ENCODE peak calls at places on chromosomes 12 and 14, in eight cellular contexts. Z is neuronal stem cell; P is hepatocyte; N is effector memory CD4-positive, alpha-beta T cell; R is left ventricle myocardium inferior; D is RWPE2; X is tibial artery; M is aorta. U is an unnamed sample. For H3K27me3, the result is how much of the 10 kb centered on the place peaks cover.

GRCh38 chr12:29157486-29157946 is 8.4 kb downstream of the FAR2 start:
- DNase-seq in Z (no peak), P (no peak), N (no peak), R (no peak), D (no peak), X (no peak), M (no peak), U (no peak)

GRCh38 chr12:96084624-96085023 is 49.2 kb upstream of the LTA4H start:
- DNase-seq in Z (no peak), P (no peak), N (no peak), R (no peak), D (no peak), X (no peak), M (no peak), U (no peak)

GRCh38 chr12:104846056-104846762 is 111.9 kb downstream of the SLC41A2 start:
- DNase-seq in Z (no peak), P (no peak), N (no peak), R (no peak), D (no peak), X (no peak), M (no peak), U (no peak)

GRCh38 chr12:87847147-87847546 is 182.1 kb downstream of the C12orf50 start:
- DNase-seq in Z (no peak), P (no peak), N (no peak), R (no peak), D (no peak), X (no peak), M (no peak), U (no peak)

GRCh38 chr14:58752782-58753181 is 115.0 kb downstream of the DACT1 start:
- DNase-seq in Z (no peak), P (no peak), N (no peak), R (peak), D (no peak), X (peak), M (peak), U (peak)

GRCh38 chr14:22900088-22900799 is 17.2 kb downstream of the REM2 start:
- DNase-seq in Z (peak), P (peak), N (peak), R (no peak), D (no peak), X (no peak), M (no peak), U (no peak)

GRCh38 chr14:85439696-85440328 is 90.1 kb upstream of the FLRT2 start:
- DNase-seq in Z (no peak), P (no peak), N (no peak), R (no peak), D (peak), X (no peak), M (no peak), U (no peak)

GRCh38 chr14:53249059-53249458 is 95.9 kb upstream of the DDHD1 start:
- DNase-seq in Z (no peak), P (no peak), N (no peak), R (no peak), D (no peak), X (no peak), M (no peak), U (no peak)

GRCh38 chr14:88831285-88831684 is 6.8 kb downstream of the TTC8 start:
- DNase-seq in Z (no peak), P (no peak), N (no peak), R (no peak), D (no peak), X (no peak), M (peak), U (no peak)

GRCh38 chr12:90816353-90817089 is 138.5 kb downstream of the CCER1 start:
- DNase-seq in Z (no peak), P (no peak), N (no peak), R (no peak), D (no peak), X (no peak), M (no peak), U (no peak)

GRCh38 chr12:107369679-107370078 is 276.3 kb upstream of the CRY1 start:
- DNase-seq in Z (no peak), P (no peak), N (no peak), R (no peak), D (no peak), X (no peak), M (no peak), U (no peak)

GRCh38 chr14:88225721-88226120 is 97.3 kb downstream of the KCNK10 start:
- DNase-seq in Z (peak), P (no peak), N (no peak), R (no peak), D (no peak), X (no peak), M (no peak), U (no peak)

GRCh38 chr14:26595922-26596721 is 1.7 kb downstream of the NOVA1 start:
- DNase-seq in Z (no peak), P (peak), N (no peak), R (no peak), D (no peak), X (no peak), M (no peak), U (no peak)

GRCh38 chr12:3964404-3964803 is 91.2 kb upstream of the PARP11 start:
- DNase-seq in Z (peak), P (no peak), N (no peak), R (no peak), D (no peak), X (no peak), M (no peak), U (no peak)

DNA sequence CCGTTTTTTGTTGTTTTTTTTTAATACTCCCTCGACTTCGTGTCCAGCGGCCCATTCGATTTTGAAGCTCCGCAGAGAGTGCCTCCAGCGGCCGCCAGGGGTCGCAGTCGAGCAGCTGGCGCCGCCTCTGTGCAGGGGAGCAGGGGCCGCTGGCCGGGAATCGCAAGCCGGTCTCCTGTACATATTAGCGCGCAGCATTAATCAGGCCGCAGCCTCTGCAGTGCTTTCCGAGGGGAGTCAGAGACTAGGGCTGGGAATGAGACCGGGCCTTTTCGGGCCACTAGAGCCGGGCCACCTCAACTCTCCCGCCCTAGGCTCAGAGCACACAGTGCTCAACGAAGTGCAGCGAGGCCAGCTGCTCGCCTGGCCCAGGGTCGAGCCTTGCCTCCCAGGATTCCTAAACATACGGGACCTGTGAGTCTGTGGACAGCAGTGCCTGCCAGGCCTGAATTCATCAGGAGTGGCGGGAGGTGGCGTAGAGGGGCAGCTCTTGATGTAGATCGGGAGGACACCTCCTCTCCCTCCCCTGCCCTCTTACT is 81.8 kb downstream of the EMP1 start:
- DNase-seq in Z (peak), P (peak), N (peak), R (peak), D (no peak), X (peak), M (peak), U (peak)
- H3K27me3 ChIP-seq in Z (under half), P (under half), N (under half), R (half or more), D (under half), X (under half), M (under half), U (under half)

DNA sequence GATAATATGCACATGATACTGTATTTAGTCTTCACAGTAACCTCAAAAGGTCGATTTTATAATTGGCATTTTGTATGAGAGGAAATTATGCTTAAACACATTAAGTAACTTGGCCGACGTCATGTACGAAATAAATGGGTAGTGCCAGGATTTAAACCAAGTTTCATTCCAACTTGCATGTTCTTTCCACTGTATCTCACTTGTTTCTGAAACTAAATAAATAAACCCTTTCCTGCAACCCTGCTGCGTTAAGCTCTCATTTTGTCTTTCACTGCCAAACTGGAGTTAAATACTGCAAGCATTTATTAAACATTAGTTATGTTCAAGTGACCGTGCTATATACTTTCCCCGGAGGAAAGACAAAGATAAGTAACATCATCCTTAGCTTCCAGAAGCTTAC is 293.9 kb upstream of the PRKD1 start:
- DNase-seq in Z (no peak), P (no peak), N (no peak), R (no peak), D (no peak), X (no peak), M (no peak), U (no peak)
- H3K27ac ChIP-seq in Z (no peak), P (no peak), N (no peak), R (no peak), D (no peak), X (peak), M (peak), U (no peak)

DNA sequence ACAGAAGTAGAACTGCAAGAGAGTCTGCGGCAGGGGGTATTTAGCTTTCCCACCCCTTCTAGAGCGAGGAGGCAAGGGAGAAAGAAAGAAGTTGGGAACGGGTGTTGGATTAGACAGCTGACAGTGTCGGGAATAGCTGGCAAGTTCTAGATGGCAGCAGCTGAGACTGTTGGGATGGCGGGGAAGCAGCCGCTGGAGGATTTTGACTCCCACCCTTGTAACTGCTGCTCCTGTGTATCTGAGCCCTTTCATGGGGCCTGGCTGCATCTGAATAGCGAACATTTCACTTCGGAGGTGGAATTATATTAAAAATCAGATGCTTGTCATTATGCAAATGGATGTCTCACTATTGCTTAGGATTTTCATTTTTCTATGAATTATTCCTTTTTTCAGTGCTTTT is 104.6 kb downstream of the AACS start:
- DNase-seq in Z (no peak), P (no peak), N (no peak), R (no peak), D (no peak), X (no peak), M (no peak), U (no peak)
- H3K27me3 ChIP-seq in Z (under half), P (under half), N (under half), R (under half), D (under half), X (under half), M (under half), U (under half)

DNA sequence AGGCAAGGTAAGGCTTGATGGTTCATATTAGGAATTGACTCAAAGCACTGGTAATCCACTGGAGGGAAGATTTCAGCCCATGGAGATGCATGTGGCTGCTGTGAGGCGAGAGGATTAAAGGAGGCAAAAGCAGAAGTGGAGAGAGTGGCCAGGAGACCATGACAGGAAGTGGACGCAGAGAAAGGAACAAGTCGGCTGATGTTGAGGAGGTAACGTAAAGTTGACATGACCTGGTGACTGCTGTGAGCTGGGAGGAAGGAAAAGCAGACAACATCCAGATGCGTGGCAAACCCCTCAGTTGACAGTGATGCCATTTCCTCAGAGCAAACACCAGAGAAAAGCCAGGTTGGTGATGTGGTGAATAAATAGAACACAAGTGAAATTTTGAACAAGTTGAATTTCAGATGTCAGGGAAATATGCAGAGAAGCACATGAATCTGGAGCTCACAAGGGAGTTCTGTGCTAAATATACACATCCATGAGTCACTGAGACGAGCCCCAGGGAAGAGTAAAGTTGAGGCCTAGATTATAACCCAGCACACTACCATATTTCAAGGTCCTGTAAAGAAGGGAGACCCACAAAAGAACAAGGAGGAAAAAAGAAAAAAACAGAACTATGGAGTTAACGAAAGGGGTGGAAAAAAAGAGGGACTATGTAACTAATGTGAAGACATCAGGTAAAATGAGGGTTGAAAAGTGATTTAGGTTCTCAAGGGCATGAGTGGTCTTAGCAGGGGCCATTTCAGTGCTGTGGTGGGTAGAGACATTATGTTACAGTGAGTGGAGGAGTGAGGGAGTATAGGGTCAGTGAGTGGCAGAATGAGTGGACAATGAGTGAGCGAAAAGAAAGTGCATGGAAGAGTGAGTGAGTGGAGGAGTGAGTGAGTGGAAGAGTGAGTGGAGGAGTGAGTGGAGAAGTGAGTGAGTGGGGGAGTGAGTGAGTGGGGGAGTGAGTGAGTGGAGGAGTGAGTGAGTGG is 61.6 kb upstream of the GZMB start:
- DNase-seq in Z (no peak), P (no peak), N (no peak), R (no peak), D (no peak), X (no peak), M (peak), U (no peak)
- H3K27ac ChIP-seq in Z (no peak), P (no peak), N (no peak), R (peak), D (no peak), X (no peak), M (no peak), U (no peak)

DNA sequence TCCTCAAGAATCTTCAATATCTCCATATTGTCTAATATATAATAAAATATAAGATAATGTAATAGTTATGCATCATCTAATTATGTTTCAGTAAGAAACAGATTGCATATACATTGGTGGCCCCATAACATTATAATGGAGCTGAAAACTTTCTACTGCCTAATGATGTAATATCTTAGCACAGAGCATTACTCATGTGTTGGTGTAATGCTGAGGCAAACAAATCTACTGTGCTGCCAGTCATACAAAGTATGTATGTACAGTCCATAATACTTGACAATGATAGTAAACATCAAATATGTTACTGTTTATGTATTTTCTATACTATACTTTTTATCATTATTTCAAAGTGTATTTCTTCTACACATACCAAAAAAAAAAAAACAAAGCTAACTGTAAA is 128.7 kb downstream of the CPNE8 start:
- DNase-seq in Z (no peak), P (no peak), N (no peak), R (no peak), D (no peak), X (no peak), M (no peak), U (no peak)
- H3K27me3 ChIP-seq in Z (under half), P (under half), N (under half), R (under half), D (under half), X (under half), M (under half), U (under half)

U was measured in lower lobe of right lung.